ENCODE peak calls at places on chromosomes 7 and 10, in four cellular contexts. H, S, N and F are unnamed samples.
A peak's percentile ranks its signal among the peaks of the same experiment; 100 is the strongest.

GRCh38 chr10:60290558-60290957 is 99.1 kb downstream of the ANK3 start:
- DNase-seq in S (no peak), H (peak; percentile 27), N (no peak), F (no peak)

GRCh38 chr7:1531263-1531978 is 919 bp downstream of the MAFK start:
- DNase-seq in S (no peak), N (no peak), H (no peak), F (no peak)

GRCh38 chr10:121927841-121928527 is at the start of gene ATE1:
- DNase-seq in S (peak; percentile 91), N (no peak), H (peak; percentile 77), F (peak; percentile 88)

GRCh38 chr10:52632591-52632990 is 140.0 kb downstream of the MBL2 start:
- DNase-seq in N (no peak), H (no peak), S (no peak), F (no peak)

GRCh38 chr7:220151-220841 is 27.9 kb downstream of the FAM20C start:
- DNase-seq in S (peak; percentile 73), N (no peak), H (peak; percentile 79), F (peak; percentile 45)

GRCh38 chr10:4285121-4285520 is 500.1 kb upstream of the KLF6 start:
- DNase-seq in N (no peak), S (no peak), H (no peak), F (no peak)

GRCh38 chr7:30276203-30276900 is 8.0 kb upstream of the ZNRF2 start:
- DNase-seq in N (no peak), S (peak; percentile 63), H (no peak), F (peak; percentile 67)

GRCh38 chr10:125727436-125727835 is 7.9 kb downstream of the EDRF1 start:
- DNase-seq in N (no peak), H (no peak), S (no peak), F (no peak)

GRCh38 chr10:96172666-96173065 is 42.6 kb downstream of the ZNF518A start:
- DNase-seq in N (no peak), H (no peak), S (no peak), F (no peak)

GRCh38 chr7:43646603-43647313 is 63.9 kb downstream of the STK17A start:
- DNase-seq in S (no peak), N (no peak), H (no peak), F (no peak)

GRCh38 chr7:3791327-3791726 is 490.3 kb downstream of the SDK1 start:
- DNase-seq in N (no peak), H (no peak), S (no peak), F (no peak)

GRCh38 chr10:29150010-29150409 is 138.9 kb upstream of the LYZL1 start:
- DNase-seq in N (no peak), H (no peak), S (no peak), F (no peak)

GRCh38 chr7:34454381-34454780 is 203.6 kb upstream of the NPSR1 start:
- DNase-seq in H (no peak), S (no peak), N (no peak), F (peak; percentile 43)

GRCh38 chr10:89853796-89854195 is 152.4 kb downstream of the KIF20B start:
- DNase-seq in S (peak; percentile 89), N (no peak), H (peak; percentile 24), F (peak; percentile 5)
- TF ChIP-seq CTCF in S (peak; percentile 85), N (no peak), H (peak; percentile 54), F (peak; percentile 60)

GRCh38 chr10:31923389-31923788 is 5.2 kb downstream of the ARHGAP12 start:
- DNase-seq in N (no peak), S (no peak), H (no peak), F (no peak)

GRCh38 chr10:31919010-31919409 is 9.6 kb downstream of the ARHGAP12 start:
- DNase-seq in N (no peak), S (no peak), H (no peak), F (no peak)

GRCh38 chr10:31924833-31925232 is 3.8 kb downstream of the ARHGAP12 start:
- DNase-seq in H (no peak), N (no peak), S (no peak), F (no peak)

GRCh38 chr10:31920538-31920937 is 8.1 kb downstream of the ARHGAP12 start:
- DNase-seq in H (no peak), S (no peak), N (no peak), F (no peak)

DNA sequence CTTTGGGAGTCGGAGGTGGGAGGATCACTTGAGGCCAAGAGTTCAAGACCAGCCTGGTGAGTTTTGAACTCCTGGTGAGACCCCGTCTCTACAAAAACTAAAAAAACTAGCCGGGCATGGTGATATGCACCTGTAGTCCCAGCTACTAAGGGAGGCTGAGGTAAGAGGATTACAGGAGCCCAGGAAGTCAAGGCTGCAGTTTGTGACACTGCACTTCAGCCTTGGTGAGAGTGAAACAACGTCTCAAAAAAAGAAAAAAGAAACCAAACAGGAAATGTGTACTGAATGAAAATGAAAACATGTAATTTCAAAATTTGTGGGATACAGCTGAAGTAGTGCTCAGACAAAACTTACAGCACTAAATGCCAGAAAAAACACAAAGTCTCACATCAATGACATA is 7.6 kb downstream of the ARHGAP12 start:
- DNase-seq in N (peak; percentile 51), H (no peak), S (no peak), F (no peak)
- TF ChIP-seq BRCA1 in N (no peak), H (no peak), S (no peak), F (no peak)

GRCh38 chr10:35542303-35542702 is 62.8 kb upstream of the GJD4 start:
- DNase-seq in N (no peak), S (no peak), H (no peak), F (peak; percentile 72)

GRCh38 chr10:35552622-35553342 is 52.4 kb upstream of the GJD4 start:
- DNase-seq in N (no peak), H (no peak), S (no peak), F (no peak)

GRCh38 chr10:35545878-35546631 is 59.1 kb upstream of the GJD4 start:
- DNase-seq in S (no peak), N (no peak), H (no peak), F (no peak)

GRCh38 chr10:35545079-35545657 is 60.0 kb upstream of the GJD4 start:
- DNase-seq in H (no peak), N (no peak), S (no peak), F (no peak)

GRCh38 chr10:35546824-35547225 is 58.3 kb upstream of the GJD4 start:
- DNase-seq in H (no peak), N (no peak), S (no peak), F (peak; percentile 4)
- TF ChIP-seq CTCF in H (no peak), N (no peak), S (peak; percentile 32), F (no peak)

DNA sequence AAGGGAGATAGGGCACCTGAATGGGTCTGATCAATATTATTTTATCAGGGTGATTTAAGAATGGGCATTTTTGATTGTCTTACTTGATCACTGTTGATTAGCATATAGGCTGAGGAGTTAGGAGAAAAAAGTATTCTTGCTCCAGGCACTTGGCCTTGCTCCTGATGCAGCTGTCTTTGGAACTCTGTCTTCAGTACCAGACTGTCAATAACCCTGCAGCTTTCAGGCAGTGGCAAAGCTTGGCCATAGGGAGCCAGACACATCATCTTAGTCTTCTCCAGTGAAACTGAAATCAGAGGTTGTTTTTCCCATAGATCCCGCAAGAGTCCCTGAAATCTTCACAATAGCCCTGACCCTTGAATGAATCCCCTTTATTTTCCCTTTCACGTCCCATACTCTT is 47.2 kb downstream of the EXOC4 start:
- DNase-seq in N (no peak), S (no peak), H (no peak), F (no peak)
- TF ChIP-seq BRCA1 in N (no peak), S (no peak), H (no peak), F (no peak)

GRCh38 chr10:117107280-117107679 is 30.8 kb downstream of the VAX1 start:
- DNase-seq in S (no peak), N (no peak), H (no peak), F (no peak)

GRCh38 chr10:117112220-117112619 is 25.9 kb downstream of the VAX1 start:
- DNase-seq in N (no peak), S (no peak), H (no peak), F (peak; percentile 13)
- TF ChIP-seq CTCF in N (no peak), S (no peak), H (peak; percentile 18), F (peak; percentile 16)